ENCODE peak calls at places on chromosome 9, in ten cellular contexts. H, X, N, G, Q, L, D, J, E and R are unnamed samples.

GRCh38 chr9:32644698-32645097 is 9.2 kb upstream of the TAF1L start:
- DNase-seq in X (no peak), N (peak), L (peak), E (peak), Q (peak), J (no peak), G (no peak), H (no peak), D (no peak), R (peak)

GRCh38 chr9:88713022-88713421 is 178.0 kb downstream of the NXNL2 start:
- DNase-seq in L (no peak), D (no peak), H (no peak), N (no peak), E (no peak), J (no peak), Q (no peak), X (no peak), G (no peak), R (no peak)

GRCh38 chr9:130536594-130537215 is 42.7 kb upstream of the FUBP3 start:
- DNase-seq in N (no peak), E (no peak), L (no peak), G (no peak), J (no peak), D (no peak), H (no peak), Q (no peak), X (no peak), R (no peak)

GRCh38 chr9:133967024-133967741 is 24.9 kb downstream of the VAV2 start:
- DNase-seq in H (no peak), L (peak), Q (peak), E (peak), X (no peak), G (no peak), J (no peak), N (peak), D (no peak), R (no peak)

GRCh38 chr9:114981095-114981494 is 50.7 kb upstream of the TNFSF8 start:
- DNase-seq in J (no peak), L (no peak), X (no peak), N (no peak), H (no peak), E (no peak), Q (no peak), D (no peak), G (no peak), R (no peak)

GRCh38 chr9:86410281-86410680 is 56.1 kb upstream of the TUT7 start:
- DNase-seq in N (no peak), E (no peak), X (no peak), H (no peak), J (no peak), D (no peak), L (no peak), G (no peak), Q (peak), R (no peak)

GRCh38 chr9:131112374-131113159 is 12.8 kb upstream of the NUP214 start:
- DNase-seq in J (peak), D (no peak), L (no peak), E (no peak), X (no peak), H (no peak), N (no peak), G (no peak), Q (no peak), R (no peak)

GRCh38 chr9:22954550-22954949 is 507.9 kb downstream of the DMRTA1 start:
- DNase-seq in G (no peak), Q (no peak), D (no peak), L (no peak), J (no peak), H (no peak), X (no peak), E (no peak), N (no peak), R (no peak)

GRCh38 chr9:93670208-93671029 is 94.0 kb downstream of the PHF2 start:
- DNase-seq in D (peak), L (no peak), N (peak), J (peak), X (peak), Q (peak), H (peak), E (peak), G (no peak), R (peak)

GRCh38 chr9:36946653-36947052 is 87.4 kb downstream of the PAX5 start:
- DNase-seq in Q (no peak), H (no peak), X (no peak), D (no peak), N (no peak), E (peak), J (no peak), G (no peak), L (peak), R (peak)

GRCh38 chr9:94056442-94056974 is 27.8 kb upstream of the PTPDC1 start:
- DNase-seq in J (no peak), G (no peak), X (no peak), Q (peak), L (peak), E (peak), D (no peak), N (peak), H (no peak), R (peak)

GRCh38 chr9:118533101-118533500 is 828.9 kb downstream of the TLR4 start:
- DNase-seq in L (no peak), G (no peak), X (no peak), D (no peak), Q (peak), N (no peak), H (no peak), J (no peak), E (no peak), R (peak)

GRCh38 chr9:125341566-125341965 is 79.9 kb downstream of the GAPVD1 start:
- DNase-seq in D (no peak), L (no peak), G (no peak), E (no peak), J (no peak), H (no peak), X (no peak), N (no peak), Q (no peak), R (no peak)

GRCh38 chr9:95181226-95181818 is 136.2 kb downstream of the FANCC start:
- DNase-seq in L (peak), Q (peak), D (no peak), X (no peak), E (peak), N (no peak), G (no peak), H (no peak), J (no peak), R (peak)

GRCh38 chr9:132768932-132769894 is 98.9 kb downstream of the GTF3C4 start:
- DNase-seq in J (peak), G (peak), X (peak), E (peak), Q (peak), N (peak), H (no peak), D (peak), L (peak), R (peak)

GRCh38 chr9:79684711-79685575 is 113.2 kb downstream of the TLE4 start:
- DNase-seq in X (no peak), N (peak), Q (peak), L (peak), D (no peak), H (no peak), G (no peak), J (no peak), E (no peak), R (peak)

GRCh38 chr9:117325789-117326185 is 89.1 kb downstream of the ASTN2 start:
- DNase-seq in L (no peak), E (no peak), H (no peak), Q (no peak), J (no peak), G (no peak), D (no peak), N (no peak), X (no peak), R (no peak)

GRCh38 chr9:133754187-133754586 is 16.0 kb upstream of the SARDH start:
- DNase-seq in Q (no peak), L (no peak), H (no peak), J (peak), E (no peak), N (no peak), D (no peak), G (no peak), X (no peak), R (no peak)

GRCh38 chr9:63817622-63818518 is 1467.1 kb downstream of the FOXD4L5 start:
- DNase-seq in L (no peak), N (peak), D (peak), H (peak), G (peak), X (no peak), E (peak), Q (peak), J (peak), R (no peak)

GRCh38 chr9:121890746-121891145 is 202.4 kb downstream of the TTLL11 start:
- DNase-seq in G (no peak), D (no peak), Q (no peak), N (no peak), E (no peak), H (no peak), X (no peak), L (no peak), J (no peak), R (no peak)

GRCh38 chr9:87713278-87713989 is 12.5 kb upstream of the CTSL start:
- DNase-seq in L (peak), H (peak), N (peak), D (peak), G (peak), X (peak), J (peak), Q (peak), E (peak), R (peak)

GRCh38 chr9:10869687-10870086 is 256.9 kb upstream of the PTPRD start:
- DNase-seq in E (no peak), Q (no peak), D (no peak), G (no peak), J (no peak), H (no peak), L (no peak), X (no peak), N (no peak), R (no peak)

GRCh38 chr9:36854751-36855150 is 179.3 kb downstream of the PAX5 start:
- DNase-seq in X (no peak), J (no peak), E (no peak), D (no peak), G (no peak), H (no peak), L (no peak), Q (no peak), N (no peak), R (no peak)

GRCh38 chr9:17942498-17942897 is 363.6 kb downstream of the SH3GL2 start:
- DNase-seq in G (no peak), N (no peak), X (no peak), Q (no peak), E (no peak), J (no peak), L (no peak), D (no peak), H (no peak), R (no peak)

GRCh38 chr9:93297659-93298497 is 113.9 kb downstream of the WNK2 start:
- DNase-seq in Q (no peak), G (no peak), X (no peak), L (no peak), J (peak), N (no peak), D (no peak), H (peak), E (no peak), R (no peak)

GRCh38 chr9:84669293-84670105 is at the start of gene NTRK2:
- DNase-seq in X (no peak), G (no peak), Q (no peak), H (peak), N (peak), J (no peak), D (peak), E (peak), L (peak), R (peak)

GRCh38 chr9:106613250-106613737 is 249.7 kb upstream of the ZNF462 start:
- DNase-seq in Q (no peak), H (no peak), G (peak), E (no peak), D (no peak), L (no peak), X (no peak), J (peak), N (no peak), R (no peak)

GRCh38 chr9:84315278-84315877 is 25.2 kb downstream of the SLC28A3 start:
- DNase-seq in G (peak), Q (peak), N (peak), H (no peak), L (peak), J (no peak), E (peak), D (peak), X (no peak), R (peak)

GRCh38 chr9:109551651-109552050 is 53.5 kb upstream of the PTPN3 start:
- DNase-seq in N (no peak), D (no peak), X (no peak), G (no peak), H (no peak), Q (no peak), J (no peak), L (no peak), E (no peak), R (no peak)
- TF ChIP-seq CTCF in N (no peak), D (no peak), X (no peak), G (no peak), H (no peak), Q (no peak), J (no peak), L (no peak), E (no peak), R (no peak)

DNA sequence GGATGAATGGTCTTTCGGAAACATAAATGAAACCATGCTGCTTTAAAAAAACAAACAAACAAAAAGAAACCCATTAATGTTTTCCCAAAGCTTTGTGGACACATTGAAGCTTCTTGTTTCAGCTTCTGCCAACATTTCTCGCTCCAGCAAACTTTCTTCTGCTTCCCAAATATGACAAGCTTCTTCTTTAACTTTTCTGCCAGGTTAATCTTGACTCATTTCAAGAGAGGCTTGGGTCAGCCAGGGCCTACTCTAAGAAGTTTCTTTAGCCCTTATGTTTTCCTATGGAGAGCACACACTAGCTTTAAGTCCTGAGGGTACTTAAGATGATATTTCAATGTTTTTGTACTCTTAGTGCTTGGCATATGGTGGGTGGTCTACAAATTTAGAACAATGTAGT is 6.1 kb downstream of the ANXA1 start:
- DNase-seq in X (no peak), H (no peak), D (no peak), E (no peak), J (no peak), Q (peak), L (no peak), N (no peak), G (no peak), R (no peak)
- H3K4me3 ChIP-seq in X (no peak), H (no peak), D (no peak), E (no peak), J (no peak), Q (no peak), L (no peak), N (no peak), G (no peak), R (no peak)

GRCh38 chr9:69515810-69516209 is 156.4 kb downstream of the APBA1 start:
- DNase-seq in J (no peak), D (no peak), L (no peak), H (no peak), N (no peak), E (no peak), X (no peak), Q (no peak), G (no peak), R (no peak)
- TF ChIP-seq CTCF in J (no peak), D (no peak), L (no peak), H (no peak), N (no peak), E (no peak), X (no peak), Q (no peak), G (no peak), R (no peak)

GRCh38 chr9:100428871-100429654 is 2.1 kb downstream of the MSANTD3 start:
- DNase-seq in Q (peak), X (peak), L (peak), G (no peak), N (peak), H (no peak), J (no peak), D (no peak), E (peak), R (peak)

GRCh38 chr9:100426194-100426531 is 780 bp upstream of the MSANTD3 start:
- DNase-seq in X (no peak), G (no peak), H (no peak), J (no peak), L (no peak), D (no peak), Q (no peak), E (no peak), N (peak), R (no peak)

GRCh38 chr9:100427366-100428263 is 672 bp downstream of the MSANTD3 start:
- DNase-seq in E (peak), N (peak), H (peak), Q (peak), D (no peak), G (peak), J (peak), X (no peak), L (peak), R (peak)

GRCh38 chr9:100425758-100426157 is 1.2 kb upstream of the MSANTD3 start:
- DNase-seq in E (peak), L (no peak), Q (no peak), N (no peak), G (no peak), J (no peak), X (no peak), H (no peak), D (no peak), R (peak)

GRCh38 chr9:100426532-100427365 is at the start of gene MSANTD3:
- DNase-seq in H (peak), N (peak), X (no peak), Q (peak), L (peak), D (no peak), J (peak), G (peak), E (peak), R (peak)
- H3K4me3 ChIP-seq in H (peak), N (peak), X (peak), Q (peak), L (peak), D (peak), J (peak), G (peak), E (peak), R (peak)

GRCh38 chr9:109498195-109499060 is at the start of gene PTPN3:
- DNase-seq in J (peak), E (no peak), X (no peak), D (no peak), H (no peak), Q (no peak), G (no peak), L (no peak), N (no peak), R (no peak)

GRCh38 chr9:109493648-109494047 is 4.5 kb downstream of the PTPN3 start:
- DNase-seq in Q (no peak), L (no peak), N (no peak), E (no peak), H (no peak), J (no peak), D (no peak), G (no peak), X (no peak), R (no peak)

GRCh38 chr9:109499061-109499630 is 1.0 kb upstream of the PTPN3 start:
- DNase-seq in X (no peak), D (no peak), G (no peak), N (no peak), E (no peak), H (no peak), Q (no peak), L (no peak), J (no peak), R (no peak)

GRCh38 chr9:109497193-109498165 is 628 bp downstream of the PTPN3 start:
- DNase-seq in J (no peak), L (no peak), D (no peak), E (no peak), Q (no peak), N (no peak), H (no peak), G (no peak), X (no peak), R (no peak)

DNA sequence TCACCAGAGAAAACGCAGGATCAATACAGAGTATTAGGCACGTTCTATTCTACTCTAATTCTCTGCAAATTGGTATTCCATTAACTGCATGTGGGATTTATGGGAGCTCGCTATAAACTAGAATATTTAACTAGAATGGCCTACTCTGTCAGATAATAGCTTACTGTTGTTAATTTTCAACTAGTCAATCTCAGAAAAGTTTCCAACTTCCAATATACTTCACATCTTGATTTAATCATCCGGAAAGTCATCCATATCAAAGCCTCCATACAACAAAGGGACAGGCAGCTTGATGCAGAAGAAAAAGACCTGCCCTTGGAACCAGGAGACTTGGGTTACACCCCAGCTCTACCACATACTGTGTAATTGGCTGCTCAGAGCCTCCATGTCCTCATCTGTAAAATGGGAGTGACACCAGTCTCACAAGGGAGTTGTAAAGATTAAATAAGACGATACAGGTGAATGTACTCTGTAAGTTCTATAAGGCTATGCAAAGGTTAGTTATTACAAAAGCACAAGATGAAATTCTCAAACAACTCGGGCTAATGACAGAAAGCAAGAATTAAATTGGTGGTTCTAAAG is 1.9 kb downstream of the PTPN3 start:
- DNase-seq in G (no peak), J (no peak), Q (no peak), D (no peak), E (no peak), N (no peak), X (no peak), H (no peak), L (no peak), R (no peak)
- TF ChIP-seq CTCF in G (no peak), J (no peak), Q (no peak), D (no peak), E (no peak), N (no peak), X (no peak), H (no peak), L (no peak), R (no peak)

GRCh38 chr9:137606734-137607138 is 1.2 kb downstream of the ARRDC1 start:
- DNase-seq in X (no peak), Q (no peak), E (no peak), D (no peak), J (no peak), H (peak), L (no peak), N (no peak), G (no peak), R (no peak)
- H3K4me3 ChIP-seq in X (peak), Q (no peak), E (no peak), D (peak), J (peak), H (peak), L (peak), N (no peak), G (peak), R (peak)

DNA sequence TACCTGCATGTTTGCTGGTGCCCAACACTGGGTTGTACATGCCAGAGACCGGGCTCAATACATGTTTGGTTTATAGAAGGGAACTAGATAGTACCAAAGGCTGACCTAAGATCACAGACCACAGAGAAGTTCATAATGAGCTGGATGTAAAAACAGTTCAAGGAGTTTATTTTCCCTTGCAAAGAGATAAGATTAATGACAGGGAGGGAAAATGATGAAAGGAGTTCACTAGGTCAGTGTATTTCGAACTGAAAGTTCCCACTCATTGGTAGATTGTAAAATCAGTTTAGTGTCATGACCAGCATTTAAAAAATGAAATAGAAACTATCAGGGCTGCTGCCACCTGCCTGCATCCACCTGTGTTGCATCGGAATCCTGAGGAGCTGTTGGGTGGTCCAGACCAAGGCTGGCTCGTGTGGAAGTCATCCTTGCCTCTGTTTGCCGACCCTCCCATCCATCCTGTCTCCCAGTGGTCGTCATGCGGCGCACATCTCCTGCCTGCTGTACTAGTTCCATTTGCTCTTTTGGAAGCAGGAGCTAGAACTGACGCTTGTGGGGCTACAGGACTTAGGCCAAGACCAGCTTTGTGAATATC is 21.1 kb downstream of the TBC1D2 start:
- DNase-seq in G (no peak), N (no peak), D (no peak), E (no peak), J (peak), H (no peak), X (no peak), Q (no peak), L (no peak), R (no peak)
- TF ChIP-seq CTCF in G (no peak), N (no peak), D (no peak), E (no peak), J (no peak), H (no peak), X (no peak), Q (peak), L (no peak), R (no peak)